ENCODE peak calls at places on chromosomes 2 and 18, in ten cellular contexts. P is pancreas; O is Caco-2; D is CD4-positive, alpha-beta memory T cell; I is sigmoid colon; Q is right atrium auricular region; X is mesenchymal stem cell; T is A673; N is heart left ventricle; G is astrocyte. U is an unnamed sample. For H3K4me1, the result is how much of the 10 kb centered on the place peaks cover.

GRCh38 chr18:10247402-10248117 is 206.9 kb upstream of the APCDD1 start:
- DNase-seq in Q (no peak), G (no peak), X (no peak), N (peak), T (no peak), D (no peak), O (no peak), I (no peak), P (no peak), U (no peak)

GRCh38 chr2:205245001-205245400 is 437.3 kb upstream of the NRP2 start:
- DNase-seq in P (no peak), D (no peak), Q (no peak), T (no peak), I (peak), N (no peak), X (no peak), G (no peak), O (no peak), U (no peak)

GRCh38 chr2:40400336-40400953 is 51.4 kb downstream of the SLC8A1 start:
- DNase-seq in O (no peak), N (no peak), D (no peak), I (no peak), X (no peak), T (peak), G (no peak), P (no peak), Q (no peak), U (no peak)

GRCh38 chr2:231655494-231656408 is 52.6 kb upstream of the PTMA start:
- DNase-seq in O (no peak), Q (no peak), G (no peak), I (no peak), D (no peak), X (no peak), T (peak), P (no peak), N (no peak), U (no peak)

GRCh38 chr18:10015941-10016819 is 102.4 kb downstream of the VAPA start:
- DNase-seq in D (no peak), G (peak), X (peak), T (peak), Q (no peak), P (no peak), O (peak), I (peak), N (peak), U (no peak)

GRCh38 chr2:63926800-63927199 is 85.1 kb downstream of the UGP2 start:
- DNase-seq in I (no peak), G (no peak), Q (no peak), T (peak), N (no peak), O (no peak), P (no peak), D (no peak), X (no peak), U (no peak)

GRCh38 chr2:67240507-67240906 is 156.6 kb upstream of the ETAA1 start:
- DNase-seq in N (no peak), G (peak), D (no peak), T (peak), Q (no peak), O (no peak), I (no peak), P (no peak), X (no peak), U (no peak)

GRCh38 chr18:36786686-36787085 is 42.1 kb downstream of the TPGS2 start:
- DNase-seq in I (peak), X (peak), O (peak), Q (peak), G (peak), N (peak), P (peak), D (no peak), T (peak), U (peak)

GRCh38 chr2:62203459-62203858 is 7.5 kb downstream of the B3GNT2 start:
- DNase-seq in G (no peak), N (no peak), Q (no peak), I (no peak), D (no peak), T (no peak), X (no peak), O (no peak), P (no peak), U (no peak)

GRCh38 chr2:72156872-72157271 is 9.2 kb upstream of the CYP26B1 start:
- DNase-seq in N (no peak), T (no peak), G (no peak), Q (no peak), D (no peak), I (no peak), P (no peak), O (no peak), X (no peak), U (no peak)

GRCh38 chr2:173401716-173402326 is 47.1 kb downstream of the CDCA7 start:
- DNase-seq in I (no peak), T (peak), X (peak), G (no peak), P (no peak), D (no peak), N (no peak), Q (no peak), O (no peak), U (no peak)

GRCh38 chr2:37698931-37699481 is 27.6 kb upstream of the CDC42EP3 start:
- DNase-seq in Q (no peak), D (no peak), P (no peak), I (no peak), O (no peak), X (no peak), N (no peak), G (peak), T (no peak), U (no peak)

GRCh38 chr2:60555794-60556161 is 2.3 kb upstream of the BCL11A start:
- DNase-seq in N (no peak), T (no peak), Q (no peak), P (no peak), G (no peak), X (peak), I (no peak), O (no peak), D (no peak), U (no peak)

GRCh38 chr2:211161236-211161635 is 604.8 kb downstream of the CPS1 start:
- DNase-seq in G (peak), D (no peak), Q (no peak), T (no peak), P (no peak), I (no peak), N (no peak), O (no peak), X (peak), U (no peak)

GRCh38 chr2:56715670-56716069 is 531.9 kb downstream of the CCDC85A start:
- DNase-seq in G (no peak), Q (no peak), O (no peak), N (peak), T (no peak), I (no peak), P (no peak), X (no peak), D (no peak), U (no peak)

GRCh38 chr2:23541453-23542334 is 156.7 kb downstream of the KLHL29 start:
- DNase-seq in I (peak), N (no peak), G (no peak), T (peak), D (no peak), P (no peak), O (no peak), Q (peak), X (peak), U (no peak)

GRCh38 chr2:112182581-112183034 is 44.4 kb downstream of the FBLN7 start:
- DNase-seq in T (no peak), X (no peak), D (peak), G (no peak), I (no peak), Q (no peak), O (no peak), N (no peak), P (no peak), U (no peak)

GRCh38 chr2:31483246-31483645 is 68.7 kb upstream of the XDH start:
- DNase-seq in T (no peak), D (no peak), I (no peak), G (no peak), X (no peak), P (no peak), O (no peak), N (no peak), Q (no peak), U (no peak)

GRCh38 chr18:54444309-54444914 is 86.7 kb downstream of the C18orf54 start:
- DNase-seq in X (peak), Q (no peak), P (peak), T (peak), O (peak), G (peak), D (no peak), I (no peak), N (no peak), U (no peak)

GRCh38 chr2:74186038-74186437 is 7.4 kb upstream of the MOB1A start:
- DNase-seq in I (peak), O (peak), D (peak), T (no peak), X (no peak), P (no peak), Q (no peak), G (no peak), N (peak), U (peak)

GRCh38 chr2:211744379-211744778 is 794.2 kb downstream of the ERBB4 start:
- DNase-seq in O (no peak), X (no peak), N (no peak), P (no peak), T (no peak), G (no peak), D (no peak), Q (no peak), I (no peak), U (no peak)

GRCh38 chr2:13050764-13051163 is 334.0 kb downstream of the TRIB2 start:
- DNase-seq in D (no peak), I (no peak), X (peak), G (no peak), O (no peak), P (no peak), N (no peak), Q (no peak), T (no peak), U (no peak)

GRCh38 chr2:101899871-101900270 is 91.9 kb upstream of the IL1R2 start:
- DNase-seq in T (no peak), D (no peak), P (no peak), I (no peak), Q (no peak), O (no peak), X (no peak), N (no peak), G (peak), U (no peak)

GRCh38 chr2:182870227-182870626 is 3.8 kb upstream of the FRZB start:
- DNase-seq in Q (no peak), X (no peak), I (no peak), G (no peak), N (no peak), P (no peak), O (peak), D (no peak), T (peak), U (no peak)

GRCh38 chr2:146239392-146240135 is 1605.3 kb upstream of the ACVR2A start:
- DNase-seq in G (peak), I (no peak), N (no peak), O (no peak), T (peak), Q (no peak), D (no peak), P (no peak), X (peak), U (no peak)

GRCh38 chr2:14358774-14359173 is 273.7 kb upstream of the LRATD1 start:
- DNase-seq in I (no peak), D (no peak), X (no peak), G (no peak), P (no peak), O (no peak), Q (no peak), T (no peak), N (no peak), U (no peak)

GRCh38 chr2:221758076-221758475 is 186.0 kb upstream of the EPHA4 start:
- DNase-seq in G (no peak), D (no peak), I (no peak), T (no peak), N (no peak), Q (no peak), O (no peak), X (no peak), P (no peak), U (no peak)

GRCh38 chr2:9735335-9735734 is 104.5 kb upstream of the YWHAQ start:
- DNase-seq in G (no peak), I (no peak), N (no peak), D (no peak), T (no peak), O (no peak), P (no peak), Q (no peak), X (no peak), U (no peak)

GRCh38 chr2:149068996-149069888 is 30.7 kb downstream of the LYPD6B start:
- DNase-seq in T (no peak), I (no peak), N (no peak), Q (no peak), D (peak), P (no peak), G (peak), X (peak), O (no peak), U (no peak)

GRCh38 chr18:199768-200167 is 41.4 kb downstream of the USP14 start:
- DNase-seq in N (no peak), O (no peak), T (no peak), D (no peak), Q (no peak), G (no peak), P (no peak), I (no peak), X (no peak), U (no peak)

GRCh38 chr2:8514748-8515389 is 167.0 kb upstream of the ID2 start:
- DNase-seq in P (no peak), N (no peak), T (no peak), Q (no peak), D (no peak), G (no peak), O (no peak), X (no peak), I (no peak), U (peak)

GRCh38 chr2:69082430-69082997 is 69.5 kb downstream of the ANTXR1 start:
- DNase-seq in P (peak), G (peak), T (peak), X (peak), D (no peak), O (no peak), N (peak), Q (no peak), I (no peak), U (peak)

GRCh38 chr2:8729939-8730338 is 48.1 kb downstream of the ID2 start:
- DNase-seq in G (peak), X (no peak), I (no peak), P (no peak), D (no peak), O (no peak), Q (no peak), N (peak), T (no peak), U (peak)

GRCh38 chr2:38076710-38077430 is 919 bp upstream of the CYP1B1 start:
- DNase-seq in O (peak), T (peak), P (peak), D (no peak), N (peak), X (peak), Q (peak), I (peak), G (peak), U (peak)

GRCh38 chr2:129936334-129936934 is 43.0 kb upstream of the RAB6C start:
- DNase-seq in P (no peak), D (no peak), O (no peak), X (no peak), N (no peak), T (peak), Q (no peak), G (no peak), I (no peak), U (no peak)

GRCh38 chr18:3213231-3214059 is 6.3 kb downstream of the MYOM1 start:
- DNase-seq in N (no peak), Q (no peak), G (no peak), P (no peak), I (no peak), O (no peak), D (peak), T (no peak), X (peak), U (no peak)

GRCh38 chr2:156430978-156431358 is 5.2 kb upstream of the GPD2 start:
- DNase-seq in Q (no peak), O (no peak), X (peak), G (peak), I (no peak), T (peak), D (no peak), P (no peak), N (no peak), U (no peak)

GRCh38 chr2:128545085-128545484 is 226.4 kb upstream of the HS6ST1 start:
- DNase-seq in T (no peak), O (no peak), N (peak), I (peak), Q (no peak), X (no peak), D (no peak), G (no peak), P (no peak), U (no peak)

GRCh38 chr2:127641133-127641532 is 4.8 kb upstream of the GPR17 start:
- DNase-seq in G (no peak), P (no peak), N (no peak), I (no peak), T (no peak), O (no peak), Q (no peak), D (no peak), X (no peak), U (no peak)

GRCh38 chr2:142687509-142687908 is 190.0 kb upstream of the KYNU start:
- DNase-seq in O (no peak), X (no peak), N (no peak), G (no peak), I (no peak), P (no peak), T (no peak), Q (no peak), D (no peak), U (no peak)
- H3K4me1 ChIP-seq in O (under half), X (under half), N (under half), G (under half), I (under half), P (under half), T (under half), Q (under half), D (under half), U (under half)

DNA sequence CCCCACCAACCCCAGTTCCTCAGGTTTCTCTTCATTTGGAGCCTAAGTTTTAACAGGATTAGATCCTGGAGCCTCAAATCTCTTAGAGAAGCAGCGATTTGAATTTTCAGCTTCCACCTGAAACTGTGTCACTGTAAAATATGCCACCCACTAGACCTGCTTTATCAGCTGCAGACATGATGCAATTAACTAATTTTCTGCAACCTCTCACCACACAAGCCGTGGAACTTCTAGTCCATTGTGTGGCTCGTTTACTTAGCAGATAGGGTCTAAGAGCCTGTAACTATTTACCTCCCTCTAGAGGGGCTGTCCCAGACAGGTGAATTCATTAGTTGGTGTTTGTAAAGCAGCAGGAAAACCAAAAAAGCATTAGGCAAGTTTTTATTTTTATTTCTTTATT is 31.6 kb upstream of the FZD5 start:
- DNase-seq in O (peak), I (no peak), N (no peak), P (no peak), D (no peak), T (no peak), X (no peak), G (no peak), Q (no peak), U (no peak)
- H3K4me1 ChIP-seq in O (half or more), I (under half), N (under half), P (under half), D (under half), T (under half), X (under half), G (under half), Q (under half), U (under half)

DNA sequence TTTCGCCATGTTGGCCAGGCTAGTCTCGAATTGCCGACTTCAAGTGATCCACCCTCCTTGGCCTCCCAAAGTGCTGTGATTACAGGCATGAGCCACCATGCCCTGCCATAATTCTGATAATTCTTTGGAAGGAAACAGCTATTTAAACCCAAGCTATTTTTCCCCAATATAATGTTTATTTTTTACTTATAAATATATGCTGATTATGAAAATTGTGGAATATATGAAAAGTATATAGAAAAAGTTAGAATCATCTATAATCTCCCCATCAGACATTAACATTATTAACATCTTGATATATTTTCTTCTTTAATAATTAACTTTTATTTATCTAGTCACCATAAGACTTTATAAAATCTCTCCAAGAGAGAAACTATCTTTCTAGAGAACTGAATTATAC is 41.2 kb downstream of the HADHB start:
- DNase-seq in Q (no peak), D (no peak), O (no peak), N (no peak), X (no peak), I (no peak), P (no peak), T (no peak), G (no peak), U (no peak)
- H3K4me1 ChIP-seq in Q (under half), D (under half), O (under half), N (under half), X (under half), I (under half), P (under half), T (under half), G (under half), U (under half)

GRCh38 chr2:228649876-228650275 is 468.4 kb upstream of the SPHKAP start:
- DNase-seq in P (no peak), N (no peak), Q (no peak), D (no peak), O (no peak), G (no peak), X (no peak), T (no peak), I (no peak), U (no peak)
- H3K4me1 ChIP-seq in P (under half), N (under half), Q (under half), D (under half), O (under half), G (under half), X (under half), T (under half), I (under half), U (under half)

GRCh38 chr2:26989156-26989555 is 18.7 kb downstream of the MAPRE3 start:
- DNase-seq in D (no peak), P (no peak), G (peak), Q (no peak), O (no peak), T (no peak), X (peak), N (no peak), I (no peak), U (no peak)

GRCh38 chr2:26983746-26984145 is 13.3 kb downstream of the MAPRE3 start:
- DNase-seq in X (no peak), Q (no peak), T (no peak), N (no peak), O (no peak), G (no peak), D (no peak), P (no peak), I (no peak), U (no peak)

GRCh38 chr2:26986576-26986975 is 16.1 kb downstream of the MAPRE3 start:
- DNase-seq in T (no peak), P (no peak), D (no peak), Q (no peak), I (no peak), O (no peak), X (no peak), G (peak), N (no peak), U (no peak)

GRCh38 chr2:26988165-26988879 is 17.9 kb downstream of the MAPRE3 start:
- DNase-seq in D (no peak), Q (no peak), I (no peak), O (no peak), X (peak), G (peak), P (no peak), N (no peak), T (no peak), U (no peak)

DNA sequence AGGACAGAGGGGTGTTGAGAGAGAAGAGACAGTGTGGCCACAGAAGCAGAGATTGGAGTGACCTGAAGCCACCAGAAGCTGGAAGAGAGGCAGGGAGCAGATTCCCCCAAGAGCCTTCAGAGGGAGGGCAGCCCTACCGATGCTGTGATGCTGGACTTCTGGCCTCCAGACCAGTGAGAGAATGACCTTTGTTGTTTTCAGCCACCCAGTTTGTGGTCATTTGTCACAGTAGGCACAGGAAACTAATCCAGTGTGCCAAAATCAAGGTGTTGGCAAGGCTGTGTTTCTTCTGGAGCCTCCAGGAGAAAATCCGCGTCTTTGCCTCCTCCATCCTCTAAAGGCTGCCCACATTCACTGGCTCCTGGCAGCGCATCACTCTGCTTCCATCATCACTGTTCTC is 15.4 kb downstream of the MAPRE3 start:
- DNase-seq in I (no peak), P (no peak), O (no peak), N (no peak), X (no peak), G (no peak), Q (no peak), D (no peak), T (no peak), U (no peak)
- H3K4me1 ChIP-seq in I (under half), P (under half), O (under half), N (under half), X (under half), G (under half), Q (under half), D (under half), T (under half), U (under half)

GRCh38 chr2:179268277-179268935 is 3.8 kb upstream of the SESTD1 start:
- DNase-seq in D (no peak), N (no peak), X (peak), P (no peak), O (no peak), T (peak), G (peak), I (peak), Q (peak), U (no peak)
- H3K4me1 ChIP-seq in D (under half), N (under half), X (under half), P (under half), O (under half), T (under half), G (under half), I (under half), Q (under half), U (under half)

U was measured in lower lobe of right lung.